ENCODE peak calls at places on chromosomes 7 and 10, in four cellular contexts. M, N, D and H are unnamed samples.

GRCh38 chr7:25308898-25309521 is 80.7 kb upstream of the NPVF start:
- DNase-seq in M (no peak), N (no peak), D (no peak), H (no peak)

GRCh38 chr7:55172881-55173609 is 154.2 kb downstream of the EGFR start:
- DNase-seq in M (no peak), D (no peak), N (no peak), H (no peak)

GRCh38 chr10:129035052-129035805 is 431.8 kb upstream of the MGMT start:
- DNase-seq in D (no peak), N (peak; percentile 30), M (no peak), H (no peak)

GRCh38 chr10:112343056-112343806 is 30.7 kb upstream of the ACSL5 start:
- DNase-seq in N (no peak), M (no peak), D (no peak), H (no peak)

GRCh38 chr7:76053461-76053860 is 5.6 kb downstream of the MDH2 start:
- DNase-seq in D (no peak), M (no peak), N (no peak), H (no peak)

GRCh38 chr7:46945328-46945727 is 636.6 kb downstream of the TNS3 start:
- DNase-seq in N (no peak), M (no peak), D (no peak), H (no peak)

GRCh38 chr10:121862624-121863023 is 65.2 kb downstream of the ATE1 start:
- DNase-seq in M (no peak), D (no peak), N (no peak), H (no peak)

GRCh38 chr7:226281-226882 is 34.0 kb downstream of the FAM20C start:
- DNase-seq in M (peak; percentile 79), N (no peak), D (peak; percentile 73), H (no peak)

GRCh38 chr10:73410897-73411296 is 3.0 kb downstream of the ANXA7 start:
- DNase-seq in M (no peak), D (no peak), N (no peak), H (no peak)

GRCh38 chr7:76233538-76234281 is 32.0 kb downstream of the SRRM3 start:
- DNase-seq in N (no peak), M (no peak), D (no peak), H (no peak)

GRCh38 chr7:35331730-35332678 is 78.1 kb upstream of the TBX20 start:
- DNase-seq in D (no peak), N (no peak), M (no peak), H (no peak)

GRCh38 chr10:6562221-6562620 is 17.9 kb downstream of the PRKCQ start:
- DNase-seq in N (no peak), D (no peak), M (no peak), H (no peak)

GRCh38 chr10:61888744-61889143 is 12.8 kb upstream of the ARID5B start:
- DNase-seq in M (no peak), D (no peak), N (no peak), H (no peak)

GRCh38 chr10:83469719-83470336 is 669.5 kb upstream of the GHITM start:
- DNase-seq in N (no peak), M (no peak), D (no peak), H (no peak)

GRCh38 chr10:93452143-93452542 is 30.0 kb downstream of the MYOF start:
- DNase-seq in N (no peak), M (no peak), D (no peak), H (no peak)

GRCh38 chr10:112210672-112211071 is 27.1 kb upstream of the GPAM start:
- DNase-seq in D (no peak), M (no peak), N (no peak), H (no peak)

GRCh38 chr10:110691139-110691538 is 47.0 kb downstream of the RBM20 start:
- DNase-seq in M (no peak), D (no peak), N (no peak), H (no peak)

GRCh38 chr7:158416283-158416933 is 171.2 kb downstream of the PTPRN2 start:
- DNase-seq in D (no peak), M (no peak), N (no peak), H (no peak)

GRCh38 chr10:86046845-86047460 is 319.6 kb downstream of the GRID1 start:
- DNase-seq in M (peak; percentile 15), N (no peak), D (no peak), H (peak; percentile 48)

GRCh38 chr7:50644586-50644985 is 79.4 kb upstream of the DDC start:
- DNase-seq in N (no peak), D (no peak), M (no peak), H (no peak)

GRCh38 chr7:139681463-139681755 is 96.4 kb downstream of the HIPK2 start:
- DNase-seq in N (no peak), M (no peak), D (no peak), H (no peak)
- H3K27ac ChIP-seq in N (no peak overlapping the region), M (peak overlapping the region; percentile 90), D (peak overlapping the region; percentile 98), H (peak overlapping the region; percentile 99)

DNA sequence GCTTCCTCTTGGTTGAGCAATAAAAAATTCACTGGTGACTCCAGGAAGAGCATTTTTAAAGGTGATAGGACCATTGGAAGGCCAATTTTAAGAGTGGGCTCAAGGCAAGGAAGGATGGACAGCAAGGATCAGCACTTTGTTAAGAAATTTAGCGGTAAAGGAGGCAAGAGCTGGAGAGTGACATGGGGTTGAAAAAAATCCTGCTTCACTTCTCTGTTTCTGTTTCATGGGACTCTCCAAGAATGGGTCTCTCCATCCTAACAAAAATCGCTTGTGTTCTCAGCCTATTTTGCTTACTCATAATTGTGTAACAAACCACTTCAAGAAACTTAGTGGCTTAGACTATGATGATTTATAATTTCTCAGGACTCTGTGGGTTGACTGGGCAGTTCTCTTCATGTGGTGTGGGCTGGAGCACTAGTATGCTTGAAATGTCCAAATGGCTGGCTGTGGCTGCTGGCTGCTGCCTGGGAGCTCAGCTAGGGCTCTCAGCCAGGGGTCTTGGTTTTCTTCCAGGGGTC is 59.8 kb upstream of the ZNRF2 start:
- DNase-seq in M (peak; percentile 27), N (no peak), D (peak; percentile 27), H (peak; percentile 51)
- H3K27ac ChIP-seq in M (peak overlapping the region; percentile 60), N (no peak overlapping the region), D (no peak overlapping the region), H (peak overlapping the region; percentile 71)

DNA sequence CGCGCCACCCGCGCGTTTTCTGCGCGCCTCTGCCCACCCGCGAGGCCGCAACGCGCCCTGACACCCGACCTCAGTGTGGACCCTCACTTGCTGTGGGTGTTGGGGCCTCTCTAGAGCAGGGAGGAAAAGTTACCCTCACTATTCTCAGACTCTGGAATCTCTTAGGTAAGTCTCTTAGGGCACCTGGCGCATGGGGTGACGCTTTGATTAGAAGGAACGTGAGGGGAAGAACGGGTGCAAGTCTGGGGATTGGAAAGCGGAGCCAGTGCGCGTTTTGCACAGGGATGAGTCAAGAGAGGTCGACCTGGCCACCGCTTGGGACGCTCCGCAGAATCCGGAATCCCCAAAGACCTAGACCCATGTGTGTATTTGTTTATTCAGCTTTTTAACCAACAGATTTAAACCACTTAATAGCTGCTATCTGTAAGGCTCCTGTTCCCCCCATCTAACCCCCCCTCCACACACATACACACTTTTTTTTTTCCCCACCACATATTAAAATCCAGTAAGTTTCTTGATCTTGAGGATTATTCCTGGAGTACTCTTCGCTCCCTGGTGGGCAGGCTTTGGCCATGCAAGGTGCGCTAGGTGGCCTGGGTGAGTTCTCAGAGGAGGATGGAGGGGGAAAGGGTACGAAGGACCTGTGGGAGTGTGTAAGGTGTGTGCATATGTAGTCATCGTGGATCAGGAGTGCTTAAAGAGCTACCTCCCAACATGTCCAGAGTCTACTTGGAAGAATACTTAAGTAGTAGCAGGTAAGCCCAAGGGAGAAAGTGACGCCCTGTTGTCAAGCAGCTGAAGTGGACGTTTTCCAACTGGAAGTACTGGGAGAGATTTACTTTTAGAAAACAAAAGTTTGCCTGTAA is 169.1 kb upstream of the PPP1R3A start:
- DNase-seq in N (peak; percentile 66), M (no peak), D (no peak), H (no peak)
- H3K27ac ChIP-seq in N (peak overlapping the region; percentile 74), M (no peak overlapping the region), D (no peak overlapping the region), H (no peak overlapping the region)

GRCh38 chr7:44849277-44850210 is 1.7 kb upstream of the H2AZ2 start:
- DNase-seq in M (no peak), D (no peak), N (no peak), H (no peak)
- H3K27ac ChIP-seq in M (peak overlapping the region; percentile 97), D (no peak overlapping the region), N (no peak overlapping the region), H (no peak overlapping the region)

DNA sequence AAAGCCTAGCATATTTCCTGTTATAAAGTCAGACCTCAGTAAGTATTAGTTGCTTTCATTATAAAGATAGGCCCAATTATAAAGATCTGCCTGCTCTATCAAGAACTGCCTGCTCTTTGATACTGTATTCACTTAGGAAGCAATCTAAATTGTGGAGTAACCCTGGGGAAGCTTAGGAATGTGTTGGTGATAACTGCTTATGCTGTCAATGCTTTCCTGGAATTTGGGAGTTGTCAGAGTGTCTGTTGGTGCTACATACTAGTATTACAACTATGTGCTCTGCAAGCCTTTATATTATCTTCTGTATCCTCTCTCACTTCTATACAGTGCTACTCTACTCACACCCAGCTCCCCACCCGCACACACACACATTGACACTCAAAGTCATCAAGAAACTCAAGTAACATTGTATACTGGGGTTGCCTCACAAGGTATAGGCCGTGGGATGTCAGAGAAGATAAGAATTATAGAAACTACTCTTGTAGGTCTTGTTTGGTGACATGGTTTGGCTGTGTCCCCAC is 6.1 kb downstream of the ZNF277 start:
- DNase-seq in N (no peak), D (no peak), M (no peak), H (no peak)
- H3K27ac ChIP-seq in N (no peak overlapping the region), D (no peak overlapping the region), M (no peak overlapping the region), H (no peak overlapping the region)